ENCODE peak calls at places on chromosome 13, in four cellular contexts. One of them, this sample, is unnamed.

GRCh38 chr13:51811046-51811445 is 7.1 kb upstream of the DHRS12 start:
- DNase-seq in substantia nigra: no peak
- DNase-seq in RWPE1: no peak
- DNase-seq in neuronal stem cell: no peak
- DNase-seq in this sample: no peak

GRCh38 chr13:25468330-25469178 is 96.8 kb downstream of the ATP8A2 start:
- DNase-seq in RWPE1: peak; percentile 41
- DNase-seq in substantia nigra: no peak
- DNase-seq in neuronal stem cell: peak; percentile 54
- DNase-seq in this sample: no peak

GRCh38 chr13:99151516-99151915 is 49.1 kb upstream of the UBAC2 start:
- DNase-seq in neuronal stem cell: no peak
- DNase-seq in RWPE1: peak; percentile 80
- DNase-seq in substantia nigra: no peak
- DNase-seq in this sample: no peak

GRCh38 chr13:50229935-50230334 is 214.7 kb downstream of the KCNRG start:
- DNase-seq in RWPE1: no peak
- DNase-seq in substantia nigra: no peak
- DNase-seq in neuronal stem cell: no peak
- DNase-seq in this sample: no peak

GRCh38 chr13:26719356-26719945 is 41.1 kb downstream of the GPR12 start:
- DNase-seq in neuronal stem cell: no peak
- DNase-seq in RWPE1: no peak
- DNase-seq in substantia nigra: no peak
- DNase-seq in this sample: no peak

GRCh38 chr13:113785051-113786010 is 26.3 kb downstream of the TMEM255B start:
- DNase-seq in substantia nigra: no peak
- DNase-seq in RWPE1: peak; percentile 88
- DNase-seq in neuronal stem cell: no peak
- DNase-seq in this sample: peak; percentile 42

GRCh38 chr13:49165798-49166752 is 54.1 kb upstream of the MLNR start:
- DNase-seq in RWPE1: no peak
- DNase-seq in neuronal stem cell: no peak
- DNase-seq in substantia nigra: no peak
- DNase-seq in this sample: no peak

GRCh38 chr13:34578471-34578870 is 363.6 kb upstream of the NBEA start:
- DNase-seq in substantia nigra: no peak
- DNase-seq in RWPE1: peak; percentile 13
- DNase-seq in neuronal stem cell: no peak
- DNase-seq in this sample: no peak

GRCh38 chr13:110575322-110576069 is 14.0 kb upstream of the RAB20 start:
- DNase-seq in RWPE1: no peak
- DNase-seq in substantia nigra: no peak
- DNase-seq in neuronal stem cell: no peak
- DNase-seq in this sample: peak; percentile 58

GRCh38 chr13:30857018-30857417 is 49.1 kb upstream of the MEDAG start:
- DNase-seq in RWPE1: no peak
- DNase-seq in neuronal stem cell: no peak
- DNase-seq in substantia nigra: no peak
- DNase-seq in this sample: no peak

GRCh38 chr13:95660981-95661581 is 15.9 kb upstream of the DNAJC3 start:
- DNase-seq in substantia nigra: no peak
- DNase-seq in neuronal stem cell: no peak
- DNase-seq in RWPE1: peak; percentile 45
- DNase-seq in this sample: no peak

GRCh38 chr13:42574435-42575311 is 721 bp downstream of the TNFSF11 start:
- DNase-seq in substantia nigra: no peak
- DNase-seq in neuronal stem cell: no peak
- DNase-seq in RWPE1: no peak
- DNase-seq in this sample: no peak

GRCh38 chr13:30731658-30732390 is 3.5 kb upstream of the ALOX5AP start:
- DNase-seq in RWPE1: no peak
- DNase-seq in neuronal stem cell: no peak
- DNase-seq in substantia nigra: no peak
- DNase-seq in this sample: no peak

GRCh38 chr13:39037410-39037879 is 444 bp downstream of the PROSER1 start:
- DNase-seq in substantia nigra: no peak
- DNase-seq in RWPE1: peak; percentile 5
- DNase-seq in neuronal stem cell: no peak
- DNase-seq in this sample: no peak

GRCh38 chr13:99968521-99969367 is 2.8 kb downstream of the ZIC5 start:
- DNase-seq in RWPE1: no peak
- DNase-seq in neuronal stem cell: no peak
- DNase-seq in substantia nigra: no peak
- DNase-seq in this sample: peak; percentile 44

GRCh38 chr13:80141114-80141849 is 199.6 kb downstream of the SPRY2 start:
- DNase-seq in substantia nigra: peak; percentile 65
- DNase-seq in RWPE1: no peak
- DNase-seq in neuronal stem cell: no peak
- DNase-seq in this sample: peak; percentile 66

GRCh38 chr13:40187836-40188591 is 478.4 kb downstream of the FOXO1 start:
- DNase-seq in neuronal stem cell: no peak
- DNase-seq in substantia nigra: no peak
- DNase-seq in RWPE1: no peak
- DNase-seq in this sample: no peak

GRCh38 chr13:99677388-99677951 is 176.2 kb downstream of the TM9SF2 start:
- DNase-seq in RWPE1: no peak
- DNase-seq in substantia nigra: no peak
- DNase-seq in neuronal stem cell: no peak
- DNase-seq in this sample: no peak

GRCh38 chr13:106468207-106468606 is 67.3 kb downstream of the EFNB2 start:
- DNase-seq in neuronal stem cell: no peak
- DNase-seq in RWPE1: no peak
- DNase-seq in substantia nigra: peak; percentile 46
- DNase-seq in this sample: no peak

GRCh38 chr13:72983085-72983768 is 75.6 kb upstream of the KLF5 start:
- DNase-seq in substantia nigra: no peak
- DNase-seq in neuronal stem cell: no peak
- DNase-seq in RWPE1: no peak
- DNase-seq in this sample: no peak

GRCh38 chr13:37716395-37716794 is 117.8 kb upstream of the POSTN start:
- DNase-seq in RWPE1: no peak
- DNase-seq in neuronal stem cell: no peak
- DNase-seq in substantia nigra: no peak
- DNase-seq in this sample: no peak

GRCh38 chr13:98022210-98022609 is 68.7 kb downstream of the IPO5 start:
- DNase-seq in substantia nigra: peak; percentile 51
- DNase-seq in RWPE1: no peak
- DNase-seq in neuronal stem cell: no peak
- DNase-seq in this sample: no peak

GRCh38 chr13:37385248-37385647 is 213.3 kb downstream of the POSTN start:
- DNase-seq in RWPE1: no peak
- DNase-seq in neuronal stem cell: no peak
- DNase-seq in substantia nigra: no peak
- DNase-seq in this sample: no peak

GRCh38 chr13:112974125-112974524 is 5.1 kb downstream of the MCF2L start:
- DNase-seq in neuronal stem cell: no peak
- DNase-seq in RWPE1: no peak
- DNase-seq in substantia nigra: no peak
- DNase-seq in this sample: no peak

GRCh38 chr13:113902956-113903355 is 39.1 kb upstream of the GAS6 start:
- DNase-seq in neuronal stem cell: no peak
- DNase-seq in RWPE1: no peak
- DNase-seq in substantia nigra: no peak
- DNase-seq in this sample: peak; percentile 43